ENCODE peak calls at places on chromosomes 1 and 21, in five cellular contexts. K is left lung, O is fibroblast of the aortic adventitia, S is mesothelial cell of epicardium, W is pancreas. D is an unnamed sample.

GRCh38 chr21:36785615-36786014 is 86.7 kb downstream of the SIM2 start:
- DNase-seq in K (no peak), O (no peak), S (no peak), W (no peak), D (no peak)

GRCh38 chr1:154221815-154222081 is 993 bp downstream of the UBAP2L start:
- DNase-seq in K (no peak), O (peak), S (no peak), W (no peak), D (peak)

GRCh38 chr1:168084396-168085231 is 52.1 kb downstream of the GPR161 start:
- DNase-seq in K (peak), O (peak), S (peak), W (peak), D (no peak)

GRCh38 chr1:7535934-7536878 is 234.9 kb upstream of the VAMP3 start:
- DNase-seq in K (peak), O (no peak), S (no peak), W (no peak), D (no peak)

GRCh38 chr1:204714861-204715511 is 29.4 kb upstream of the LRRN2 start:
- DNase-seq in K (no peak), O (no peak), S (no peak), W (no peak), D (no peak)

GRCh38 chr21:45504516-45505415 is 37.5 kb downstream of the SLC19A1 start:
- DNase-seq in K (peak), O (no peak), S (no peak), W (peak), D (no peak)

GRCh38 chr1:247647864-247648263 is 31.7 kb downstream of the OR13G1 start:
- DNase-seq in K (no peak), O (no peak), S (no peak), W (no peak), D (no peak)

GRCh38 chr21:32233055-32233546 is 45.7 kb downstream of the MIS18A start:
- DNase-seq in K (no peak), O (no peak), S (no peak), W (no peak), D (no peak)

GRCh38 chr1:43786201-43786958 is 79.0 kb downstream of the ST3GAL3 start:
- DNase-seq in K (no peak), O (no peak), S (no peak), W (no peak), D (no peak)

GRCh38 chr1:88462481-88463261 is 221.4 kb upstream of the PKN2 start:
- DNase-seq in K (peak), O (peak), S (peak), W (no peak), D (no peak)

GRCh38 chr1:160081261-160081936 is at the start of gene KCNJ9:
- DNase-seq in K (no peak), O (peak), S (no peak), W (no peak), D (peak)

GRCh38 chr1:183274836-183275235 is 88.8 kb downstream of the LAMC2 start:
- DNase-seq in K (no peak), O (no peak), S (no peak), W (no peak), D (no peak)

GRCh38 chr1:178005450-178005849 is 35.6 kb upstream of the SEC16B start:
- DNase-seq in K (no peak), O (no peak), S (no peak), W (no peak), D (no peak)

GRCh38 chr1:219058891-219059820 is 114.5 kb upstream of the LYPLAL1 start:
- DNase-seq in K (no peak), O (no peak), S (no peak), W (no peak), D (no peak)

GRCh38 chr1:178093958-178094751 is at the start of gene RASAL2:
- DNase-seq in K (peak), O (peak), S (peak), W (peak), D (peak)

GRCh38 chr1:94697839-94698238 is 122.3 kb upstream of the SLC44A3 start:
- DNase-seq in K (no peak), O (no peak), S (no peak), W (no peak), D (no peak)

GRCh38 chr1:158706096-158706495 is 5.6 kb upstream of the OR6K2 start:
- DNase-seq in K (no peak), O (no peak), S (no peak), W (no peak), D (no peak)

GRCh38 chr1:25645641-25646400 is 29.2 kb downstream of the MAN1C1 start:
- DNase-seq in K (no peak), O (no peak), S (peak), W (no peak), D (no peak)

GRCh38 chr1:176795929-176796328 is 333.0 kb downstream of the PAPPA2 start:
- DNase-seq in K (no peak), O (no peak), S (no peak), W (no peak), D (no peak)

GRCh38 chr1:47684964-47685762 is 247.3 kb downstream of the FOXD2 start:
- DNase-seq in K (no peak), O (peak), S (peak), W (no peak), D (no peak)

GRCh38 chr1:246418565-246419312 is 88.3 kb downstream of the SMYD3 start:
- DNase-seq in K (no peak), O (no peak), S (no peak), W (no peak), D (no peak)

GRCh38 chr1:163472267-163472666 is 150.5 kb downstream of the NUF2 start:
- DNase-seq in K (no peak), O (no peak), S (no peak), W (no peak), D (no peak)

GRCh38 chr1:240692339-240692705 is 80.4 kb upstream of the GREM2 start:
- DNase-seq in K (no peak), O (no peak), S (no peak), W (no peak), D (no peak)

GRCh38 chr1:21874328-21874727 is 62.3 kb downstream of the LDLRAD2 start:
- DNase-seq in K (peak), O (no peak), S (no peak), W (no peak), D (no peak)

GRCh38 chr1:82491301-82491986 is 690.7 kb downstream of the ADGRL2 start:
- DNase-seq in K (no peak), O (peak), S (no peak), W (no peak), D (no peak)

GRCh38 chr1:201565024-201565730 is 26.2 kb downstream of the NAV1 start:
- DNase-seq in K (no peak), O (no peak), S (peak), W (no peak), D (no peak)

GRCh38 chr1:185804206-185804605 is 70.0 kb downstream of the HMCN1 start:
- DNase-seq in K (no peak), O (no peak), S (no peak), W (no peak), D (no peak)

GRCh38 chr1:28449904-28450303 is 55.9 kb upstream of the RCC1 start:
- DNase-seq in K (no peak), O (peak), S (no peak), W (no peak), D (no peak)

GRCh38 chr1:241950390-241950789 is 7.2 kb upstream of the BECN2 start:
- DNase-seq in K (no peak), O (peak), S (no peak), W (no peak), D (peak)

GRCh38 chr1:229156819-229157218 is 114.1 kb upstream of the RAB4A start:
- DNase-seq in K (no peak), O (peak), S (no peak), W (no peak), D (no peak)

GRCh38 chr1:224080082-224080774 is 33.7 kb upstream of the FBXO28 start:
- DNase-seq in K (no peak), O (peak), S (no peak), W (no peak), D (peak)

GRCh38 chr1:84415386-84415785 is 17.1 kb downstream of the DNASE2B start:
- DNase-seq in K (no peak), O (peak), S (no peak), W (no peak), D (no peak)

GRCh38 chr1:204286841-204287387 is 72.8 kb downstream of the PLEKHA6 start:
- DNase-seq in K (no peak), O (no peak), S (no peak), W (peak), D (no peak)

GRCh38 chr1:182617734-182618288 is 13.6 kb upstream of the RGS16 start:
- DNase-seq in K (no peak), O (peak), S (no peak), W (no peak), D (no peak)

GRCh38 chr1:11918779-11919519 is 7.3 kb downstream of the KIAA2013 start:
- DNase-seq in K (no peak), O (peak), S (no peak), W (no peak), D (peak)

GRCh38 chr21:39332175-39332574 is 16.7 kb downstream of the HMGN1 start:
- DNase-seq in K (no peak), O (no peak), S (no peak), W (no peak), D (no peak)

GRCh38 chr1:166484471-166484870 is 317.7 kb upstream of the FAM78B start:
- DNase-seq in K (no peak), O (no peak), S (no peak), W (no peak), D (no peak)

GRCh38 chr1:166488327-166488726 is 321.5 kb upstream of the FAM78B start:
- DNase-seq in K (no peak), O (no peak), S (no peak), W (no peak), D (no peak)

GRCh38 chr1:166489356-166489669 is 322.5 kb upstream of the FAM78B start:
- DNase-seq in K (no peak), O (no peak), S (no peak), W (no peak), D (no peak)

GRCh38 chr1:166484871-166485270 is 318.1 kb upstream of the FAM78B start:
- DNase-seq in K (no peak), O (no peak), S (no peak), W (no peak), D (no peak)

DNA sequence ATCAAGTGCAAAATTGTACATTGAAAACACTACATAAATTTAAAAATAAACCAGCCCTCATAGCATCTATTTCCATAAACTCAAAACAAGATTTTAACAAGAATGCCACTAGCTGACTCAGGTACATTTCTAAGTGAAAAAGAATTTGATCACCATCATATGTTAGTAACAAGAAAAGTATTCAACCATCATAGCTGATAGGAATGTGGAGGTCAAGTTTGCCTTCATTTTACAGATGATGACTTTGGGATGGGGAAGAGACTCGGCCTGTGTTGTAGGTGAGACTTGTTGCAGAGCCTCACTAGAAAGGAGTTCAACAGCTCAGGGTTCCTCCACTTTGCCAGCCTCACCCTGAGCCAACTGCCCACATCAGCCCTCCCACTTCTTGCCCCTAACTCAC is 318.8 kb upstream of the FAM78B start:
- DNase-seq in K (no peak), O (no peak), S (no peak), W (no peak), D (peak)
- TF ChIP-seq CTCF in K (no peak), O (no peak), S (no peak), W (no peak), D (no peak)

DNA sequence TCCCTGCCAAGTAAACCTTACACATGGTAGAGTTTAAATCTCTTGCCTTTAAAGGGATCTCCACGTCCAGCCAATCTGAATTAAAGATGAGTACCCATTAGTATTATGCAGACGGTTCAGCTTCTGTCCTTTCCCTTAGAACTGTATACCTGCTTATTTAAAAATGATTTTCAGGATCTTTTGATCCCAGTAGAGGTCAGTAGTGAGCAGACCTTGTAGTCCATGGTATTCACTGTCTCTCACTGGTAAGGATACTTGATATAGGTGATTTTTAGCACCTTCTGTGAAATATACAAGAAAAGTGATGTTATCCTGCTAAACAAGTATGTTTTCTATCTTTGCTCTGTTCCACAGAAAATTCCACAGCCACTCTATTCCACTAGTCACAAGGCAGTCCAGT is 1211.6 kb upstream of the ADGRL4 start:
- DNase-seq in K (no peak), O (peak), S (no peak), W (no peak), D (peak)
- TF ChIP-seq CTCF in K (peak), O (peak), S (peak), W (peak), D (peak)

GRCh38 chr1:209230319-209230718 is 353.2 kb upstream of the CAMK1G start:
- DNase-seq in K (no peak), O (no peak), S (no peak), W (no peak), D (no peak)
- TF ChIP-seq CTCF in K (no peak), O (no peak), S (no peak), W (no peak), D (no peak)

DNA sequence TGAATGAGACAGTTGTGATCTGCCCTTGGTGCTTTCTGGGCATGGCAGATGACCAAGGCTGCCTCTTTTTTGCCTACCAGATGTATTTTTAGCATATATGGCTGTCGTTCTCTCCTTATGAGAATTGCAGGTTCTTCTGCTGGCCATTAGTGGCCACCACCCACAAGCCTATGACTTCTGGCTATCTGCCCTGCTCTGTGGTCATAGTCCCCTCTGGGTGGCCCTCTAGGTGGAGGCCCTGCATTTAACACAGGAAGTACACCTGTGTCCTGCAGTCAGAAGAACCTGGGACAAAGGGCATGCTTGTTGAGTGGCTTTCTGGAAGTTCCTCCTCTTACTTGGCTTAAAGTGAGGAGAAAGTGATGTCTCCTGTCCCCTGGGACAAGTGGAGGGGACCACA is 6.5 kb downstream of the FCAMR start:
- DNase-seq in K (no peak), O (no peak), S (no peak), W (no peak), D (no peak)
- TF ChIP-seq CTCF in K (no peak), O (no peak), S (no peak), W (no peak), D (no peak)

GRCh38 chr1:59107916-59108315 is 189.0 kb upstream of the FGGY start:
- DNase-seq in K (no peak), O (no peak), S (no peak), W (no peak), D (no peak)
- TF ChIP-seq CTCF in K (no peak), O (no peak), S (no peak), W (no peak), D (no peak)

DNA sequence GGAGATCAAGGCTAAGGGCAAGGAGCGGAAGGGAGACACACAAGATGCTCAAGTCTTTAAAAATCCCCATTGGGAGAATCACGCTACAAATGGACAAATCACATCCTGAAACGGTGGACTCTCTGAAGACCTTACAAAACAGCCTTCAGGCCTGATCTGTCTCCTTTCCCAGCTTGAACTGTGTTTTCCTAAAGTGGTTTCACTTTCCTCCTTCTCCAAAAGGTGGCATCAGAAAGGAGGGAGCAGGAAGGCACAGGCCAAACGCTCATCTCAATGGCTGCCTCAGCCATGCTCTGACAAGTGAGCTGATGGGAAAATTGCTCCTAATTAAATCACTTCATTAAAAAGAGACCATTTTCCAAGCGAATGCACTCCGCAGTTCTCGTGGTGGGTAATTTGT is 47.7 kb downstream of the UTP25 start:
- DNase-seq in K (no peak), O (peak), S (no peak), W (no peak), D (peak)
- TF ChIP-seq CTCF in K (no peak), O (peak), S (no peak), W (no peak), D (peak)